ENCODE peak calls at places on chromosomes 1 and 21, in six cellular contexts. D is AG10803; L is fibroblast of pulmonary artery; O is putamen; Z is OCI-M1; W is stimulated activated CD4-positive, alpha-beta T cell treated with anti-CD3 and anti-CD28 coated beads, Interleukin-2, amount 100 ng/mL, for 24 hours. R is an unnamed sample.

GRCh38 chr1:58011978-58012377 is 534.5 kb downstream of the OMA1 start:
- DNase-seq in D (no peak), L (no peak), O (no peak), Z (peak; percentile 2), W (no peak), R (no peak)

GRCh38 chr1:57678138-57678537 is 254.3 kb upstream of the DAB1 start:
- DNase-seq in D (no peak), L (no peak), O (no peak), Z (no peak), W (no peak), R (no peak)

GRCh38 chr1:209400351-209401220 is 182.9 kb upstream of the CAMK1G start:
- DNase-seq in D (no peak), L (no peak), O (no peak), Z (no peak), W (no peak), R (peak; percentile 57)

GRCh38 chr21:44764319-44765230 is 37.0 kb downstream of the UBE2G2 start:
- DNase-seq in D (no peak), L (no peak), O (no peak), Z (peak; percentile 25), W (no peak), R (no peak)

GRCh38 chr1:109499661-109500536 is 6.0 kb downstream of the CYB561D1 start:
- DNase-seq in D (peak; percentile 65), L (peak; percentile 43), O (peak; percentile 34), Z (peak; percentile 70), W (peak; percentile 70), R (peak; percentile 78)

GRCh38 chr1:215418876-215419442 is 148.1 kb upstream of the KCTD3 start:
- DNase-seq in D (no peak), L (no peak), O (no peak), Z (no peak), W (no peak), R (no peak)

GRCh38 chr1:169060010-169060722 is 46.3 kb upstream of the ATP1B1 start:
- DNase-seq in D (no peak), L (peak; percentile 7), O (no peak), Z (peak; percentile 38), W (no peak), R (no peak)

GRCh38 chr1:156499703-156500577 is 635 bp downstream of the MEF2D start:
- DNase-seq in D (no peak), L (no peak), O (no peak), Z (peak; percentile 78), W (peak; percentile 66), R (peak; percentile 21)

GRCh38 chr21:37000381-37000780 is 6.1 kb upstream of the RIPPLY3 start:
- DNase-seq in D (no peak), L (no peak), O (no peak), Z (peak; percentile 45), W (no peak), R (peak; percentile 31)

GRCh38 chr1:52602328-52603300 is at the start of gene GPX7:
- DNase-seq in D (peak; percentile 71), L (peak; percentile 62), O (peak; percentile 36), Z (no peak), W (peak; percentile 59), R (peak; percentile 5)

GRCh38 chr1:224201336-224201735 is 18.3 kb downstream of the DEGS1 start:
- DNase-seq in D (no peak), L (no peak), O (no peak), Z (no peak), W (no peak), R (no peak)

GRCh38 chr1:207313131-207313530 is 8.3 kb upstream of the CD55 start:
- DNase-seq in D (peak; percentile 78), L (no peak), O (no peak), Z (peak; percentile 37), W (no peak), R (no peak)

GRCh38 chr1:225847610-225848009 is 34.6 kb downstream of the TMEM63A start:
- DNase-seq in D (no peak), L (no peak), O (no peak), Z (no peak), W (no peak), R (no peak)

GRCh38 chr1:70360321-70360720 is 5.8 kb upstream of the ANKRD13C start:
- DNase-seq in D (no peak), L (no peak), O (no peak), Z (peak; percentile 47), W (no peak), R (no peak)

GRCh38 chr1:202076050-202076511 is 46.6 kb upstream of the GPR37L1 start:
- DNase-seq in D (no peak), L (no peak), O (no peak), Z (peak; percentile 92), W (no peak), R (no peak)

GRCh38 chr1:202088216-202088615 is 34.5 kb upstream of the GPR37L1 start:
- DNase-seq in D (no peak), L (no peak), O (peak; percentile 29), Z (no peak), W (no peak), R (no peak)